ENCODE peak calls at places on chromosomes 2 and 18, in four cellular contexts. Z, H, I and K are unnamed samples.

GRCh38 chr2:24317491-24317920 is 42.8 kb downstream of the ITSN2 start:
- DNase-seq in Z (no peak), H (peak; percentile 25), I (no peak), K (no peak)

GRCh38 chr2:45269149-45269793 is 260.0 kb upstream of the SIX2 start:
- DNase-seq in Z (no peak), H (peak; percentile 34), I (no peak), K (no peak)

GRCh38 chr18:58694720-58695468 is 23.6 kb downstream of the MALT1 start:
- DNase-seq in Z (no peak), H (no peak), I (no peak), K (no peak)

GRCh38 chr2:45210466-45211195 is 201.4 kb upstream of the SIX2 start:
- DNase-seq in Z (no peak), H (peak; percentile 46), I (no peak), K (no peak)

GRCh38 chr18:57002627-57003026 is 144.3 kb upstream of the BOD1L2 start:
- DNase-seq in Z (no peak), H (no peak), I (no peak), K (no peak)

GRCh38 chr2:144343135-144343534 is 176.8 kb downstream of the ZEB2 start:
- DNase-seq in Z (no peak), H (peak; percentile 60), I (no peak), K (no peak)

GRCh38 chr2:13040043-13040442 is 323.3 kb downstream of the TRIB2 start:
- DNase-seq in Z (no peak), H (no peak), I (no peak), K (no peak)

GRCh38 chr2:43348904-43349725 is 122.7 kb upstream of the ZFP36L2 start:
- DNase-seq in Z (peak; percentile 61), H (no peak), I (no peak), K (no peak)

GRCh38 chr2:108367776-108368175 is 10.0 kb upstream of the SULT1C4 start:
- DNase-seq in Z (no peak), H (no peak), I (no peak), K (no peak)

GRCh38 chr2:188512456-188512855 is 220.8 kb downstream of the GULP1 start:
- DNase-seq in Z (peak; percentile 52), H (peak; percentile 65), I (peak; percentile 50), K (peak; percentile 40)

GRCh38 chr18:38362286-38362792 is 796.7 kb upstream of the CELF4 start:
- DNase-seq in Z (no peak), H (no peak), I (no peak), K (peak; percentile 15)

GRCh38 chr2:101751276-101751675 is 53.8 kb downstream of the MAP4K4 start:
- DNase-seq in Z (no peak), H (no peak), I (no peak), K (no peak)

GRCh38 chr2:101753207-101753616 is 55.7 kb downstream of the MAP4K4 start:
- DNase-seq in Z (no peak), H (no peak), I (no peak), K (no peak)

GRCh38 chr2:101751875-101752619 is 54.5 kb downstream of the MAP4K4 start:
- DNase-seq in Z (no peak), H (no peak), I (no peak), K (no peak)

GRCh38 chr2:101753720-101754490 is 56.4 kb downstream of the MAP4K4 start:
- DNase-seq in Z (no peak), H (no peak), I (no peak), K (no peak)

GRCh38 chr2:101752708-101753107 is 55.2 kb downstream of the MAP4K4 start:
- DNase-seq in Z (no peak), H (no peak), I (no peak), K (no peak)
- H3K4me1 ChIP-seq in Z (peaks cover 44% of the 10 kb centered on the region), H (peaks cover 54% of the 10 kb centered on the region), I (peaks cover 21% of the 10 kb centered on the region), K (peaks cover 38% of the 10 kb centered on the region)

DNA sequence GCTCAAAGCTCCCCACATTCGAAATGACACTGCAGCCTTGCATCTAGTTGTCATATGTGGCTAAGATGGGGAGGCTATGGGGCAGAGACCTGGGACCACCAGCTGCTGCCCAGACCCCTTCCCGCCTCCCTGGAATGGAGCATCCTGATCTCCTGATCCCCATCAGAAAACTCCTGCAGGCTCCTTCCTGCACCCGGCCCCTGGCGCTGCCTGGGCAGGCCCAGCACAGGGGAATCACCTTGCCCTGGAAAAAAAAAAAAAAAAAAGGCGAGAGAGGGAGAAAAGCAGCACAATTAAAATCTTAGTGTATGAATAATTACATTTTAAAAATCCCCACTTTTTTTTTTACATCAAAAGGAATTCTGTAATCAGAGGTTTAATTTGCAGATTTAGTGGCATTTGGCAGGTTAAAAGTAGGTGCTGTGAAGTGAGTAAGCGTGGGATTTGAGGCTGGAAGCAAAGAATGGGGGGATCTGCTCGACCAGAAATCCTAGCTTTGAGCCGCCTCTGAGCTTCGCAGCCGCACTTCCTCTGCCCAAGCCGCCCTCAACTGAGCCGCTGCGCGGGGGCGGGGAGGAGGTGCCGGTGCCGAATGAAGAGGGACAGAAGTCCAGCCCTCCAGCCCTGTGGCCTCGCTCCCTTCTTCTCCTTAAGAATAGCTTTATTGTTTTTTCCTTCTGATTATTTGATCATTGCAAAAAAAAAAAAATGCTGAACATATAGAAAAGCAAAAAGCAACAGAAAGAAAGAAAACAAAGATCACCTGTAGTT is 30.0 kb downstream of the THNSL2 start:
- DNase-seq in Z (peak; percentile 48), H (no peak), I (no peak), K (peak; percentile 74)
- H3K4me3 ChIP-seq in Z (no peak overlapping the region), H (no peak overlapping the region), I (peak overlapping the region; percentile 24), K (peak overlapping the region; percentile 12)

DNA sequence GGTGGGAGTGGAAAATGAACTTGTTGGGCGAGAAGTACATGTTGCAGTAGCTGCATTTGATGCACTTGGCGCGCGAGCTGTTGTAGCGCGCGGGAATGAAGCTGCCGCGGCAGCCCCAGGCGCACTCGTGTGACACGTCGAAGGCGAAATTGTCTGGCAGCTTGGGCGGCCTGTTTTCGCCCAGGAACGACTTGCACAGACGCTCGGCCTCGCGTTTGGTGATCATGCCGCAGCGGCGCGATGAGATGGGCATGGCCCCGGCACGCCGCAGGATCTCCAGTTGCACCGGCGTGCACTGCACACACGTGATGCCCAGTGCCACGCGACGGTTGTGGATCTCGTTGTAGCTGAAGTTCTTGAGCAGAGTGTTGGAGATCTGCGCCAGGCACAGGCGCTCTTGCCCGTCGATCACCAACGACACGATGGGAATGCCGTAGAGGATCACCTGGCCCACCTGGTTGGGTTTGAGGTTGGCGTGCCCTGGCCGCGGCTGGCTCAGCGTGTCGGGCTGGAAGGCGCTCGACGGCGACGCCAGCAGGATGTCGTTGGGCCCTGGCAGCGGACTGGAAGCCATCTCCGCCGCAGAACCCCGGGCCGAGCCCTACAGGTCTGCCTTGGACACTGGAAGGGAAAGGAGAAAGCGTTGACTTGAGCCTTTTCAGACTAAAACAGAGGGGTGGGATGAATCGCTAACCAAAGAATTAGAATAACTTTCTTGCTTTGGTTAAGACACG is 2.7 kb downstream of the SKOR2 start:
- DNase-seq in Z (no peak), H (no peak), I (no peak), K (peak; percentile 56)
- TF ChIP-seq EZH2 in Z (peak; percentile 17), H (no peak), I (no peak), K (peak; percentile 98)

DNA sequence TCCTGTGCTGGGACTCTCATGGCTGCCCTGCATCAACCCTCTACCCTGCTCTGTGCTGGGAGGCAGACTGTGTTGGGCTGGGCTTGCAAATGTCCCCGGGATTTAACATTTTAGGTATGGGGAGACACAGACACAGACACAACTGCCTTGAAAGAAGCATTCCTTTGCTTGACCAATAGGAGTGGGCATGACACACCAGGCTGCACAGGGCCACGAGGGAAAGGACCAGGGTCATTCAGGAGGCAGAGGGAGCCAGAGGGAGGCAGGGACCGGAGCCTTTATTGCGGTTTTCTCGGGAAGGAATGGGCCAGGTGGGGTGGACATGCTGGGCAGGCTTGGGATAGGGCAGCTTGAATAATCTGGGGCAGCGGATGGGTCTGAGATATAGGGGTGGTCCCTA is 238.7 kb upstream of the COPS8 start:
- DNase-seq in Z (no peak), H (no peak), I (no peak), K (no peak)
- H3K4me1 ChIP-seq in Z (no peaks in the 10 kb centered on the region), H (no peaks in the 10 kb centered on the region), I (no peaks in the 10 kb centered on the region), K (peaks cover 47% of the 10 kb centered on the region)

GRCh38 chr2:218395090-218395444 is 4.6 kb upstream of the CTDSP1 start:
- DNase-seq in Z (no peak), H (no peak), I (no peak), K (no peak)
- H3K4me3 ChIP-seq in Z (no peak overlapping the region), H (no peak overlapping the region), I (no peak overlapping the region), K (no peak overlapping the region)

GRCh38 chr2:8678731-8679566 is 2.9 kb upstream of the ID2 start:
- DNase-seq in Z (peak; percentile 99), H (peak; percentile 95), I (peak; percentile 97), K (peak; percentile 99)

GRCh38 chr2:8677646-8678592 is 3.9 kb upstream of the ID2 start:
- DNase-seq in Z (peak; percentile 77), H (peak; percentile 47), I (peak; percentile 48), K (peak; percentile 83)

GRCh38 chr2:8675543-8675942 is 6.3 kb upstream of the ID2 start:
- DNase-seq in Z (no peak), H (no peak), I (no peak), K (no peak)

GRCh38 chr2:8676191-8676914 is 5.5 kb upstream of the ID2 start:
- DNase-seq in Z (peak; percentile 85), H (peak; percentile 53), I (no peak), K (peak; percentile 26)

DNA sequence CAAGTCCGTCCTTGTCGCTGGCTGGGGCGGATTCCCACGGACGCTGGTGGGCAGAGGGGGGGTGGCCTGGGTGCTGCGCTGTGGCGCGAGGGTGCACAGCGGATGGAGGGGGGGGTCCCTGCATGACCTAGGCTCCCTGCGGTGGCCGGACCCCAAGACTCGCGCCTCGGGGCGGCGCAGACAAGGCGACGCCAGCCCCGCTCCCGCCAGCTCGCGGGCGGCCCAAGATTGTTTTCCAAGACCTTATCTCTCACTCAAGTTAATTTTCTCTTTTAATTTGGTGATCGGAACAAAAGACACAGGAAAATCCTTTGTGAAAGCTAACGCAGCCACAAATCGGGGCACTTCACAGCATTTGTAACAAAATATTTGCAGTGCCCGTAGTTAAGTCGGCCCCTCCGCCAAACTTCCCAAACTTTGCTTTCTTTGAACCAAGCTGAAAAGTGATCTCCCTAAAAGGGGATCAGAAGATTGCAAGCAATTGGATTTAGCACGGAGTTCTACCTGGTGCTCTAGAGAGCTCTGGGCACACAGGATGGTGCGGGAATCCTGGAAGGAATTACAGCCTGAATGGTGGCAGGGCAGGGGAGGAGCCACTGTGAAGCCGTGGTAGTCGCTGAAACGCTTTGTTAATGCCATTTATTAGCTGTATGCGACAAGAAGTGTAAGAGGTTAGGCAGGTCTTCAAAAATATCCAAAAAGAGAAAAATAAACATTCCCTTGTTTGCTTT is 4.8 kb upstream of the ID2 start:
- DNase-seq in Z (peak; percentile 61), H (peak; percentile 38), I (no peak), K (peak; percentile 60)
- TF ChIP-seq EZH2 in Z (no peak), H (no peak), I (no peak), K (no peak)

DNA sequence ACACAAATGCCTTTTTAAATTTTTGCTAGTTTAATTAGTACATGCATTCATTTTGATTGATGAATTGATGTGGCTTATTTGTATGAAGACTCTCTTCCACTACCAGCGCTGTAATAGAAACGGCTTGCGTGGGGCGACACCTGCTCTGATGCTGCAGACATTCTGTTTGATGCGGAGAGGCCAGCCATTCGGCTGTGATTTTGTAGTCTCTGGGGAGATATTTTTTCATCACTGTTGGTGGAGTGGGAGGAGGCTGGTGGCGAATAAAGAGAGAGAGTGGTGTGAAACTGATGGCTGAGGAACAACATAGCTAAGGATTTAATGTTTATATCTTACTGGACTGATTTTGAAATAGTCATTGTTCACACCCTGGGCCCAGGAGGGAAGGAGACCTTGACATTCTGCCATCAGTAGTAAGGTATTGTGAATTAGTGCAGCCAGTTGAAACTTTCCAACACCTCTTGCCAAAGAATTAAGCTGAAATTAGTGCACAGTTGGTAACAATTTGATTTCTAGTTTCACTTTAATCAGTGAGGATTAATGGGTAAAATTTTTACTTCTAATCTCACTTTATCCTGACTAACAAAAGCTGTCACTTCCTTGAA is 224.1 kb downstream of the MTX2 start:
- DNase-seq in Z (no peak), H (no peak), I (no peak), K (no peak)
- H3K4me1 ChIP-seq in Z (peaks cover 18% of the 10 kb centered on the region), H (peaks cover 12% of the 10 kb centered on the region), I (peaks cover 12% of the 10 kb centered on the region), K (peaks cover 18% of the 10 kb centered on the region)